ENCODE peak calls at places on chromosomes 5 and 9, in eight cellular contexts. One of them, this sample, is unnamed.

GRCh38 chr9:101388507-101388993 is 3.7 kb upstream of the BAAT start:
- DNase-seq in ascending aorta: no peak
- DNase-seq in cardiac muscle cell: no peak
- DNase-seq in GM10248: no peak
- DNase-seq in left ventricle myocardium inferior: no peak
- DNase-seq in thoracic aorta: no peak
- DNase-seq in A673: peak
- DNase-seq in foreskin fibroblast: no peak
- DNase-seq in this sample: no peak

GRCh38 chr9:110922145-110922544 is 116.1 kb downstream of the LPAR1 start:
- DNase-seq in ascending aorta: no peak
- DNase-seq in cardiac muscle cell: no peak
- DNase-seq in GM10248: no peak
- DNase-seq in left ventricle myocardium inferior: no peak
- DNase-seq in thoracic aorta: no peak
- DNase-seq in A673: peak
- DNase-seq in foreskin fibroblast: no peak
- DNase-seq in this sample: no peak

GRCh38 chr5:66974256-66974655 is 222.3 kb downstream of the CD180 start:
- DNase-seq in ascending aorta: no peak
- DNase-seq in cardiac muscle cell: no peak
- DNase-seq in GM10248: no peak
- DNase-seq in left ventricle myocardium inferior: no peak
- DNase-seq in thoracic aorta: no peak
- DNase-seq in A673: no peak
- DNase-seq in foreskin fibroblast: peak
- DNase-seq in this sample: no peak

GRCh38 chr5:177310332-177310731 is 1.4 kb downstream of the MXD3 start:
- DNase-seq in ascending aorta: peak
- DNase-seq in cardiac muscle cell: no peak
- DNase-seq in GM10248: no peak
- DNase-seq in left ventricle myocardium inferior: no peak
- DNase-seq in thoracic aorta: no peak
- DNase-seq in A673: no peak
- DNase-seq in foreskin fibroblast: no peak
- DNase-seq in this sample: no peak

GRCh38 chr9:128702445-128702948 is at the start of gene PKN3:
- DNase-seq in ascending aorta: peak
- DNase-seq in cardiac muscle cell: peak
- DNase-seq in GM10248: peak
- DNase-seq in left ventricle myocardium inferior: peak
- DNase-seq in thoracic aorta: peak
- DNase-seq in A673: peak
- DNase-seq in foreskin fibroblast: peak
- DNase-seq in this sample: peak

GRCh38 chr5:66364186-66364585 is 220.1 kb downstream of the SREK1 start:
- DNase-seq in ascending aorta: no peak
- DNase-seq in cardiac muscle cell: no peak
- DNase-seq in GM10248: no peak
- DNase-seq in left ventricle myocardium inferior: no peak
- DNase-seq in thoracic aorta: no peak
- DNase-seq in A673: no peak
- DNase-seq in foreskin fibroblast: no peak
- DNase-seq in this sample: no peak

GRCh38 chr5:141557681-141558136 is 61.1 kb downstream of the DIAPH1 start:
- DNase-seq in ascending aorta: peak
- DNase-seq in cardiac muscle cell: peak
- DNase-seq in GM10248: peak
- DNase-seq in left ventricle myocardium inferior: peak
- DNase-seq in thoracic aorta: peak
- DNase-seq in A673: peak
- DNase-seq in foreskin fibroblast: peak
- DNase-seq in this sample: peak

GRCh38 chr9:105067895-105068580 is 140.1 kb upstream of the ABCA1 start:
- DNase-seq in ascending aorta: no peak
- DNase-seq in cardiac muscle cell: no peak
- DNase-seq in GM10248: no peak
- DNase-seq in left ventricle myocardium inferior: no peak
- DNase-seq in thoracic aorta: no peak
- DNase-seq in A673: no peak
- DNase-seq in foreskin fibroblast: peak
- DNase-seq in this sample: no peak

GRCh38 chr5:156595132-156595787 is 254.8 kb upstream of the PPP1R2B start:
- DNase-seq in ascending aorta: no peak
- DNase-seq in cardiac muscle cell: peak
- DNase-seq in GM10248: no peak
- DNase-seq in left ventricle myocardium inferior: peak
- DNase-seq in thoracic aorta: no peak
- DNase-seq in A673: no peak
- DNase-seq in foreskin fibroblast: no peak
- DNase-seq in this sample: no peak

DNA sequence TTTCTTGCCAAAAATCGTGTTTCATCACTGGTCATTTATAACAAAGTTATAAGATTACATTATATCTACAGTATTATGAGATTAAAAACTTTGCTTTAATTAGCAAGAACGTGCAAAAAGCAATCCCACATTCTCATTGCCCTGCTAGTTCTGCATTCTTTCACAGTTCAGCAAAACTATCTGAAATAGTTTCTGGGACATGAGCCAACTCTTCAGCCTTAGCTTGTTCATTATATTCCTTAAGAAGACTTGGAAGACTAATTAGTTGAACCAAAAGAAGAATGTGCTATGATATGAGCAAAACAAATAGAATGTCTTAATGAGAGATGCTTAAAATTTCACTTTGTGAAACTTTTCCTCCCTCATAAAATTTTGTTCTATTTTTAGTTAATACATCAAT is 76.7 kb downstream of the ITGA1 start:
- DNase-seq in ascending aorta: no peak
- DNase-seq in cardiac muscle cell: peak
- DNase-seq in GM10248: no peak
- DNase-seq in left ventricle myocardium inferior: no peak
- DNase-seq in thoracic aorta: no peak
- DNase-seq in A673: peak
- DNase-seq in foreskin fibroblast: peak
- DNase-seq in this sample: no peak
- TF ChIP-seq CTCF in ascending aorta: no peak
- TF ChIP-seq CTCF in cardiac muscle cell: no peak
- TF ChIP-seq CTCF in GM10248: no peak
- TF ChIP-seq CTCF in left ventricle myocardium inferior: no peak
- TF ChIP-seq CTCF in thoracic aorta: no peak
- TF ChIP-seq CTCF in A673: no peak
- TF ChIP-seq CTCF in foreskin fibroblast: no peak
- TF ChIP-seq CTCF in this sample: no peak

GRCh38 chr9:98678244-98678842 is 30.4 kb downstream of the GABBR2 start:
- DNase-seq in ascending aorta: no peak
- DNase-seq in cardiac muscle cell: peak
- DNase-seq in GM10248: no peak
- DNase-seq in left ventricle myocardium inferior: no peak
- DNase-seq in thoracic aorta: no peak
- DNase-seq in A673: peak
- DNase-seq in foreskin fibroblast: no peak
- DNase-seq in this sample: no peak
- TF ChIP-seq CTCF in ascending aorta: no peak
- TF ChIP-seq CTCF in cardiac muscle cell: peak
- TF ChIP-seq CTCF in GM10248: peak
- TF ChIP-seq CTCF in left ventricle myocardium inferior: peak
- TF ChIP-seq CTCF in thoracic aorta: no peak
- TF ChIP-seq CTCF in A673: peak
- TF ChIP-seq CTCF in foreskin fibroblast: peak
- TF ChIP-seq CTCF in this sample: no peak

DNA sequence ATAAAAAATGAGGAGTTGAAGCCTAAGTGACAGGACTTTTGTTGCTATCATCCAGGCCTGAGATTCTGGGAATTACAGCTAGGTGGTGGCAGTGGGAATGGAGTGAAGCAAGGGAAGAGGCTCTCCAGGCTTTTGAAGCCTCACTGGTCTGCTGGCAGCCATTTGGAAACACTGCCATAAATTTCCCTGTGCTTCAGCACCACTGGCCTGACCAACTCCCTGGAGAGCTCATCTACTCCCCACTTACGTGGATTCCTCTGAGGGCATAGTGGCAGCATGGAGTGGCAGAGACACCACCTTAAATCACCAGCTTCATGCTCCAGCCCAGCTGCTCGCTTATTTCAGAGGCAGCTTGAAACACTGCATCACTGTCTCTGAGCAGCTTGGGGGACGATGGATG is 518.2 kb downstream of the TLR4 start:
- DNase-seq in ascending aorta: no peak
- DNase-seq in cardiac muscle cell: peak
- DNase-seq in GM10248: no peak
- DNase-seq in left ventricle myocardium inferior: no peak
- DNase-seq in thoracic aorta: no peak
- DNase-seq in A673: no peak
- DNase-seq in foreskin fibroblast: no peak
- DNase-seq in this sample: no peak
- TF ChIP-seq CTCF in ascending aorta: no peak
- TF ChIP-seq CTCF in cardiac muscle cell: no peak
- TF ChIP-seq CTCF in GM10248: no peak
- TF ChIP-seq CTCF in left ventricle myocardium inferior: no peak
- TF ChIP-seq CTCF in thoracic aorta: no peak
- TF ChIP-seq CTCF in A673: no peak
- TF ChIP-seq CTCF in foreskin fibroblast: no peak
- TF ChIP-seq CTCF in this sample: no peak

GRCh38 chr5:54883374-54884194 is 101.8 kb downstream of the ESM1 start:
- DNase-seq in ascending aorta: no peak
- DNase-seq in cardiac muscle cell: peak
- DNase-seq in GM10248: no peak
- DNase-seq in left ventricle myocardium inferior: peak
- DNase-seq in thoracic aorta: no peak
- DNase-seq in A673: peak
- DNase-seq in foreskin fibroblast: peak
- DNase-seq in this sample: peak
- TF ChIP-seq CTCF in ascending aorta: no peak
- TF ChIP-seq CTCF in cardiac muscle cell: no peak
- TF ChIP-seq CTCF in GM10248: no peak
- TF ChIP-seq CTCF in left ventricle myocardium inferior: no peak
- TF ChIP-seq CTCF in thoracic aorta: no peak
- TF ChIP-seq CTCF in A673: no peak
- TF ChIP-seq CTCF in foreskin fibroblast: no peak
- TF ChIP-seq CTCF in this sample: no peak

DNA sequence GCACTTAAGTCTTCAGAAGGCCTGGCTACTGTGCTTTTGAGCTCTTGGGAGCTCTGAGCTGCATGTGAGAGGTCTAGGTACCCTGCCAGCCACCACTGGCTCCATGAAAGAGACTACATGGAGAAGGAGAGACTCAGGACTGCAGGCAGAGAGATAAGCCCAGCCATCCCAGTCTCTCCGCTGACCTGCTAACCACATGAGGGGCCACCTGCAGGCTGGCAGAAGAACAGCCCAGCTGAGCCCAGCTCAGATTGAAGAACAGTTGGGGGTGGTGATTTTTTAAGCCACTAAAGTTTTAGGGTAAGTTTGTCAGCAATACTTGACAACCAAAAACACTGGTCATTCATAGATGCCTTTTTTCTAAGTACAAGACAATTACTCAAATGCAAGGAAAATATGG is 205.0 kb upstream of the PRDM9 start:
- DNase-seq in ascending aorta: no peak
- DNase-seq in cardiac muscle cell: no peak
- DNase-seq in GM10248: no peak
- DNase-seq in left ventricle myocardium inferior: no peak
- DNase-seq in thoracic aorta: no peak
- DNase-seq in A673: no peak
- DNase-seq in foreskin fibroblast: no peak
- DNase-seq in this sample: no peak
- TF ChIP-seq CTCF in ascending aorta: no peak
- TF ChIP-seq CTCF in cardiac muscle cell: no peak
- TF ChIP-seq CTCF in GM10248: no peak
- TF ChIP-seq CTCF in left ventricle myocardium inferior: no peak
- TF ChIP-seq CTCF in thoracic aorta: no peak
- TF ChIP-seq CTCF in A673: no peak
- TF ChIP-seq CTCF in foreskin fibroblast: no peak
- TF ChIP-seq CTCF in this sample: no peak

DNA sequence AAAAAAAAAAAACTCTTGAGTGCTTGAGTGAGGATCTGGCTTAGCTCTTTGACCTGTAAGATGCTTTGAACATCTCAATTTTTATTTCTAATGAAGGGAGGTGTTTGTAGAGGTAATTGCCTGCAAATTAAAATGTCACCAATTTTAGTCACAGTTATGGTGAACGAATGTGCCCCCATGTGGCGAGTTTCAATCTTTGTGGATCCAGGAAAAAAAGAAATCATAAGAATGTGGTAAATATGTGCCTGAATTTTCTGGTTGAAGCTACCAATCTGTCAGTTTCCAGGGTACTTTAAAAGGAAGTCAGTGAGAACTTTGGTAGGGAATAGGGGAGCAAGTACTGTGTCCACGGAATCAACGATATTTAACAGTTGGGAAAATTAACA is 1772.4 kb upstream of the CDH9 start:
- DNase-seq in ascending aorta: no peak
- DNase-seq in cardiac muscle cell: no peak
- DNase-seq in GM10248: no peak
- DNase-seq in left ventricle myocardium inferior: no peak
- DNase-seq in thoracic aorta: no peak
- DNase-seq in A673: peak
- DNase-seq in foreskin fibroblast: no peak
- DNase-seq in this sample: no peak
- TF ChIP-seq CTCF in ascending aorta: no peak
- TF ChIP-seq CTCF in cardiac muscle cell: no peak
- TF ChIP-seq CTCF in GM10248: no peak
- TF ChIP-seq CTCF in left ventricle myocardium inferior: no peak
- TF ChIP-seq CTCF in thoracic aorta: no peak
- TF ChIP-seq CTCF in A673: peak
- TF ChIP-seq CTCF in foreskin fibroblast: no peak
- TF ChIP-seq CTCF in this sample: no peak

DNA sequence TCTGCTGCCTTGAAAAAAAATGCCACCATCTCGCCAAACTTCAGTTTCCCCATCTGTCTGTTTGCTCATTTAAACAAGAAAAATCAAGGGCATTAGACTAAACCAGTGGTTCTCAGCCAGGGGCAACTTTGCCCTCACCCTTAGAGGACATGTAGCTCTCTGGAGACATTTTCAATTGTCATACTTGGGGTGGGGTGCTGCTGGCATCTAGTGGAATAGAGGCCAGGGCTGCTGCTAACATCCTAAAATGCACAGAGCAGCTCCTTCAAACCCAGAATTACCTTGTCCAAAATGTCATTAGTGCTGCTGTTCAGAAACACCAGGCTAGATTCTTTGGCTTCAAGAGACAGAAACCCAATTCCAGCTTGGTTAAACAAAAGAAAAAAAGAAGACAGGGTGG is 71.1 kb upstream of the FOXE1 start:
- DNase-seq in ascending aorta: no peak
- DNase-seq in cardiac muscle cell: no peak
- DNase-seq in GM10248: no peak
- DNase-seq in left ventricle myocardium inferior: no peak
- DNase-seq in thoracic aorta: no peak
- DNase-seq in A673: no peak
- DNase-seq in foreskin fibroblast: no peak
- DNase-seq in this sample: no peak
- TF ChIP-seq CTCF in ascending aorta: no peak
- TF ChIP-seq CTCF in cardiac muscle cell: no peak
- TF ChIP-seq CTCF in GM10248: no peak
- TF ChIP-seq CTCF in left ventricle myocardium inferior: no peak
- TF ChIP-seq CTCF in thoracic aorta: no peak
- TF ChIP-seq CTCF in A673: no peak
- TF ChIP-seq CTCF in foreskin fibroblast: no peak
- TF ChIP-seq CTCF in this sample: no peak

This sample was measured in omental fat pad.